ENCODE peak calls at places on chromosomes 5 and 9, in eight cellular contexts. X is GDM1; M is dermis microvascular lymphatic vessel endothelial cell; U is activated CD8-positive, alpha-beta memory T cell treated with anti-CD3 and anti-CD28 coated beads for 1 hour; H is psoas muscle; S is A549; K is stimulated activated CD4-positive, alpha-beta T cell treated with anti-CD3 and anti-CD28 coated beads, Interleukin-2, amount 100 ng/mL, for 24 hours; B is ELR. O is an unnamed sample.

GRCh38 chr9:133777111-133777791 is 39.1 kb upstream of the SARDH start:
- DNase-seq in S (no peak), H (peak), M (no peak), K (no peak), B (no peak), U (no peak), X (no peak), O (no peak)

GRCh38 chr9:137665697-137666504 is 47.1 kb downstream of the EHMT1 start:
- DNase-seq in H (no peak), X (no peak), K (no peak), S (no peak), U (no peak), B (no peak), M (no peak), O (no peak)

GRCh38 chr5:97735209-97735608 is 552.2 kb upstream of the RIOK2 start:
- DNase-seq in X (no peak), U (no peak), S (no peak), M (peak), B (peak), K (no peak), H (no peak), O (no peak)

GRCh38 chr9:130715270-130716077 is 21.9 kb downstream of the EXOSC2 start:
- DNase-seq in H (no peak), U (no peak), K (no peak), S (no peak), B (peak), X (no peak), M (no peak), O (no peak)

GRCh38 chr9:117772960-117773359 is 68.8 kb downstream of the TLR4 start:
- DNase-seq in S (no peak), X (no peak), H (no peak), U (no peak), B (peak), M (no peak), K (no peak), O (peak)

GRCh38 chr9:137488330-137488653 is 29.2 kb upstream of the NSMF start:
- DNase-seq in B (no peak), X (no peak), U (no peak), H (no peak), S (no peak), M (no peak), K (no peak), O (no peak)

GRCh38 chr9:76713371-76713770 is 50.9 kb upstream of the PCA3 start:
- DNase-seq in B (no peak), X (no peak), M (no peak), H (no peak), K (no peak), U (no peak), S (no peak), O (no peak)

GRCh38 chr5:101687630-101688029 is 608.5 kb downstream of the SLCO4C1 start:
- DNase-seq in S (no peak), X (no peak), B (peak), H (no peak), K (no peak), M (no peak), U (no peak), O (no peak)

GRCh38 chr9:136228107-136228875 is 17.3 kb downstream of the QSOX2 start:
- DNase-seq in K (no peak), M (peak), B (peak), S (peak), X (no peak), H (no peak), U (no peak), O (peak)

GRCh38 chr9:121324755-121325154 is 45.3 kb downstream of the STOM start:
- DNase-seq in B (no peak), X (no peak), S (no peak), H (no peak), M (no peak), U (no peak), K (no peak), O (no peak)

GRCh38 chr5:16489322-16489791 is 23.8 kb upstream of the ZNF622 start:
- DNase-seq in K (no peak), U (no peak), X (no peak), M (no peak), B (peak), S (peak), H (no peak), O (no peak)

GRCh38 chr9:121612511-121612998 is 38.9 kb upstream of the DAB2IP start:
- DNase-seq in X (no peak), B (no peak), H (peak), U (no peak), M (no peak), S (peak), K (no peak), O (no peak)

GRCh38 chr5:150302301-150303069 is at the start of gene ARSI:
- DNase-seq in S (peak), U (no peak), B (peak), X (no peak), M (no peak), H (no peak), K (no peak), O (no peak)

GRCh38 chr5:150358261-150359095 is 981 bp downstream of the TCOF1 start:
- DNase-seq in H (no peak), X (no peak), U (no peak), M (no peak), K (peak), B (peak), S (peak), O (no peak)

GRCh38 chr5:86971034-86971511 is 296.6 kb upstream of the RASA1 start:
- DNase-seq in S (peak), U (no peak), K (no peak), B (peak), M (peak), H (no peak), X (no peak), O (peak)

GRCh38 chr9:95724253-95724991 is 151.1 kb upstream of the ERCC6L2 start:
- DNase-seq in H (no peak), X (no peak), M (no peak), K (peak), S (no peak), B (no peak), U (peak), O (no peak)

GRCh38 chr5:159971038-159971437 is 37.9 kb upstream of the TTC1 start:
- DNase-seq in M (no peak), U (no peak), B (peak), H (no peak), K (no peak), S (no peak), X (no peak), O (peak)

GRCh38 chr5:55052383-55052931 is 28.4 kb downstream of the GZMK start:
- DNase-seq in H (no peak), U (no peak), M (no peak), S (no peak), K (no peak), X (no peak), B (peak), O (no peak)

GRCh38 chr9:119368681-119369581 is at the start of gene BRINP1:
- DNase-seq in U (no peak), B (no peak), S (peak), M (no peak), H (peak), K (peak), X (no peak), O (no peak)

GRCh38 chr9:88322906-88323566 is 65.2 kb upstream of the SPIN1 start:
- DNase-seq in H (no peak), X (peak), U (peak), K (peak), M (no peak), B (peak), S (no peak), O (no peak)

GRCh38 chr9:107387401-107387800 is 102.2 kb downstream of the KLF4 start:
- DNase-seq in H (no peak), M (no peak), U (no peak), B (no peak), X (no peak), S (no peak), K (no peak), O (no peak)

GRCh38 chr9:14531424-14532269 is 161.6 kb downstream of the ZDHHC21 start:
- DNase-seq in U (no peak), X (no peak), H (no peak), B (no peak), M (no peak), S (no peak), K (no peak), O (no peak)

GRCh38 chr5:98753507-98753906 is 20.0 kb upstream of the RGMB start:
- DNase-seq in M (no peak), U (no peak), S (no peak), H (no peak), B (no peak), K (no peak), X (no peak), O (no peak)

GRCh38 chr9:114046876-114047275 is 31.2 kb downstream of the AMBP start:
- DNase-seq in B (peak), U (no peak), H (no peak), M (no peak), S (no peak), K (no peak), X (no peak), O (no peak)

GRCh38 chr5:155943516-155944407 is 383.2 kb upstream of the SGCD start:
- DNase-seq in X (no peak), S (peak), K (peak), B (peak), H (peak), U (no peak), M (no peak), O (no peak)

GRCh38 chr5:37662362-37662761 is 177.5 kb downstream of the GDNF start:
- DNase-seq in U (no peak), S (peak), M (no peak), H (no peak), X (no peak), K (no peak), B (no peak), O (no peak)

GRCh38 chr5:96074460-96075254 is 113.0 kb upstream of the ELL2 start:
- DNase-seq in X (no peak), H (no peak), B (no peak), M (no peak), K (no peak), S (no peak), U (no peak), O (no peak)

GRCh38 chr5:59049070-59049469 is 466.2 kb downstream of the RAB3C start:
- DNase-seq in S (peak), K (no peak), U (no peak), H (no peak), X (no peak), B (no peak), M (no peak), O (no peak)

GRCh38 chr5:98433673-98434072 is 339.8 kb upstream of the RGMB start:
- DNase-seq in M (no peak), B (peak), K (no peak), S (no peak), U (no peak), X (no peak), H (no peak), O (no peak)

GRCh38 chr5:128528126-128528525 is 9.9 kb downstream of the FBN2 start:
- DNase-seq in S (no peak), X (no peak), U (no peak), B (no peak), H (no peak), K (no peak), M (no peak), O (no peak)

GRCh38 chr9:85743290-85744128 is 1.8 kb upstream of the AGTPBP1 start:
- DNase-seq in U (no peak), K (no peak), X (no peak), B (peak), S (peak), H (peak), M (no peak), O (peak)

GRCh38 chr9:126020836-126021235 is 273.7 kb downstream of the PBX3 start:
- DNase-seq in K (no peak), U (no peak), H (peak), M (no peak), X (no peak), B (no peak), S (no peak), O (no peak)

GRCh38 chr5:60540855-60541805 is 158.8 kb downstream of the DEPDC1B start:
- DNase-seq in U (no peak), H (no peak), S (no peak), B (no peak), M (no peak), X (no peak), K (no peak), O (no peak)

GRCh38 chr9:100580255-100580654 is 2.4 kb downstream of the CAVIN4 start:
- DNase-seq in X (no peak), S (no peak), H (no peak), M (no peak), K (no peak), U (no peak), B (no peak), O (no peak)

GRCh38 chr9:131635285-131635684 is 90.0 kb downstream of the PRRT1B start:
- DNase-seq in S (peak), B (peak), X (peak), K (peak), M (peak), H (peak), U (peak), O (peak)

O was measured in SJSA1.